ENCODE peak calls at places on chromosome 22, in four cellular contexts. N, G, P and S are unnamed samples.

GRCh38 chr22:26143801-26144325 is 25.4 kb upstream of the SEZ6L start:
- DNase-seq in G (no peak), P (no peak), N (no peak), S (no peak)

GRCh38 chr22:27637604-27638003 is 164.0 kb downstream of the MN1 start:
- DNase-seq in G (no peak), N (no peak), P (no peak), S (no peak)

GRCh38 chr22:28021116-28021997 is 102.3 kb upstream of the PITPNB start:
- DNase-seq in P (peak; percentile 64), G (no peak), N (peak; percentile 31), S (peak; percentile 12)

GRCh38 chr22:25840162-25840561 is 98.2 kb downstream of the MYO18B start:
- DNase-seq in P (no peak), G (no peak), N (no peak), S (no peak)

GRCh38 chr22:42856179-42856864 is 751 bp downstream of the ARFGAP3 start:
- DNase-seq in P (peak; percentile 82), N (peak; percentile 83), G (peak; percentile 49), S (peak; percentile 69)

GRCh38 chr22:27045103-27045940 is 387.9 kb downstream of the MIAT start:
- DNase-seq in G (no peak), P (no peak), N (no peak), S (no peak)

GRCh38 chr22:19228174-19228573 is 49.6 kb upstream of the SLC25A1 start:
- DNase-seq in P (no peak), G (no peak), N (no peak), S (peak; percentile 42)

GRCh38 chr22:49962012-49962750 is 1.6 kb downstream of the PIM3 start:
- DNase-seq in N (peak; percentile 91), G (peak; percentile 84), P (peak; percentile 97), S (peak; percentile 87)

GRCh38 chr22:23696326-23696851 is 5.6 kb downstream of the RGL4 start:
- DNase-seq in G (peak; percentile 92), P (no peak), N (peak; percentile 91), S (no peak)

GRCh38 chr22:39013923-39014722 is at the start of gene APOBEC3C:
- DNase-seq in G (peak; percentile 95), N (peak; percentile 95), P (peak; percentile 94), S (peak; percentile 96)

GRCh38 chr22:41446639-41447434 is at the start of gene TOB2:
- DNase-seq in G (peak; percentile 96), N (peak; percentile 98), P (peak; percentile 98), S (peak; percentile 97)

GRCh38 chr22:41449321-41449720 is 2.7 kb upstream of the TOB2 start:
- DNase-seq in N (no peak), G (no peak), P (no peak), S (no peak)

GRCh38 chr22:41446057-41446501 is 522 bp downstream of the TOB2 start:
- DNase-seq in G (peak; percentile 45), N (peak; percentile 63), P (peak; percentile 76), S (peak; percentile 41)

GRCh38 chr22:41447435-41448188 is 1.0 kb upstream of the TOB2 start:
- DNase-seq in P (peak; percentile 89), N (peak; percentile 83), G (peak; percentile 84), S (peak; percentile 75)

DNA sequence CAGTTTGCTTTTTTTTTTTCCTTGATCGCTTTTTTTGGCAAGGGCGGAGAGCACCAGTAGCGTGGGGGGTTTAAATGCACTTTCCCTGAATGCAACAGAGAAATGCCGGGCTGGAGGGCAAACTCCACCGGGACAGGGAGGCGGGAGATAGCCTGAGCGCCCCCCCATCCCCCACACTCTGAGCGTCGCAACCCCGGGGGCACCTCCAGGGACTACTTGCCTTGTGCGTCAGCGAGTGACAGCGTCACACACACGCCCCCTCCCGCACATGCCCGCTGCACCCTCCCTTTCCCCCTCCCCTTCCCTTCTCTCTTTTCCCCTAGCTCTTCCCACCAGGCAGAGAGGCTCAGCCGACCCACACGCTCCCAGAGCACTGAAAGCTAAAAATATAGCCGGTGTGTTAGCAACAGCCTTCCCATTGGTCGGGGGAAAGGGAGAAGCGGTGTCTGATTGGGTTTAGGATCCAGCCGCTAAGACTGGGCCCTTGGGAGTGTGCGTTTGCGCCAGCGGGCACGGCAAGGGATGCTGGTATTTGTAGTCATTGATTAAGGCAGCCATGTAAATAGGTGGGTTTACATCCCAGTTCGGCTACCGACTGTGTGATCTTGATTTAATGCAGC is 1.7 kb upstream of the TOB2 start:
- DNase-seq in P (peak; percentile 99), G (peak; percentile 99), N (peak; percentile 97), S (peak; percentile 97)
- TF ChIP-seq POLR2A in P (peak; percentile 87), G (peak; percentile 49), N (peak; percentile 92), S (peak; percentile 77)

GRCh38 chr22:48088226-48088625 is 1325.8 kb downstream of the TBC1D22A start:
- DNase-seq in G (no peak), N (no peak), P (no peak), S (no peak)

GRCh38 chr22:48084749-48085090 is 1322.3 kb downstream of the TBC1D22A start:
- DNase-seq in P (peak; percentile 26), N (no peak), G (no peak), S (no peak)

GRCh38 chr22:48084041-48084748 is 1321.7 kb downstream of the TBC1D22A start:
- DNase-seq in N (no peak), G (peak; percentile 14), P (peak; percentile 29), S (no peak)

GRCh38 chr22:48083502-48083901 is 1321.1 kb downstream of the TBC1D22A start:
- DNase-seq in N (no peak), P (peak; percentile 27), G (no peak), S (no peak)

DNA sequence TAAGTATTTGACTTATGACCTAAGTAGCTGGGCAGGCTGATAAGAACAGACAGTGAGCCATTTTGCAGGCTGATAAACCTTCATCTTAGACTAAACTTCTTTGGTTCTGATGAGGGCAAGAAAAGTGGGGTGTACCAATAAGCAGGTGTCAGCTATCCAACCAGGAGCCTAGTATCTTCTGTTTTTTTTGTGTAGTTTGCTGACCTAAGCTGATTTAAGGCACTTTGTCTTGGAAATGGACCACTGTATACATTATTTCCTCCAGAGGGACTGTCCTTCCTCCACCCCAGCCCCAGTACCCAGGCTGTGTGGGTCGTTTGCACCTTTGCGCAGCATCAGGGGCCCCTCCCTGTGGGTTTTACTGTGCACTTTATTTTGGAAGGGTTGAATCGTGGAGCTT is 1323.8 kb downstream of the TBC1D22A start:
- DNase-seq in P (no peak), G (no peak), N (peak; percentile 27), S (no peak)
- H3K4me3 ChIP-seq in P (no peak overlapping the region), G (no peak overlapping the region), N (no peak overlapping the region), S (no peak overlapping the region)

GRCh38 chr22:34105461-34106062 is 185.3 kb upstream of the LARGE1 start:
- DNase-seq in N (peak; percentile 85), P (peak; percentile 76), G (peak; percentile 56), S (peak; percentile 75)
- TF ChIP-seq CTCF in N (peak; percentile 14), P (peak; percentile 53), G (peak; percentile 77), S (no peak)

GRCh38 chr22:30637701-30638114 is 2.1 kb downstream of the SLC35E4 start:
- DNase-seq in P (no peak), G (no peak), N (no peak), S (no peak)

GRCh38 chr22:30634477-30635233 is 926 bp upstream of the SLC35E4 start:
- DNase-seq in N (peak; percentile 96), P (peak; percentile 94), G (peak; percentile 91), S (peak; percentile 91)

GRCh38 chr22:30640361-30640760 is 4.8 kb downstream of the SLC35E4 start:
- DNase-seq in P (no peak), N (no peak), G (no peak), S (no peak)

GRCh38 chr22:30636226-30637077 is 871 bp downstream of the SLC35E4 start:
- DNase-seq in G (no peak), N (peak; percentile 52), P (no peak), S (no peak)

DNA sequence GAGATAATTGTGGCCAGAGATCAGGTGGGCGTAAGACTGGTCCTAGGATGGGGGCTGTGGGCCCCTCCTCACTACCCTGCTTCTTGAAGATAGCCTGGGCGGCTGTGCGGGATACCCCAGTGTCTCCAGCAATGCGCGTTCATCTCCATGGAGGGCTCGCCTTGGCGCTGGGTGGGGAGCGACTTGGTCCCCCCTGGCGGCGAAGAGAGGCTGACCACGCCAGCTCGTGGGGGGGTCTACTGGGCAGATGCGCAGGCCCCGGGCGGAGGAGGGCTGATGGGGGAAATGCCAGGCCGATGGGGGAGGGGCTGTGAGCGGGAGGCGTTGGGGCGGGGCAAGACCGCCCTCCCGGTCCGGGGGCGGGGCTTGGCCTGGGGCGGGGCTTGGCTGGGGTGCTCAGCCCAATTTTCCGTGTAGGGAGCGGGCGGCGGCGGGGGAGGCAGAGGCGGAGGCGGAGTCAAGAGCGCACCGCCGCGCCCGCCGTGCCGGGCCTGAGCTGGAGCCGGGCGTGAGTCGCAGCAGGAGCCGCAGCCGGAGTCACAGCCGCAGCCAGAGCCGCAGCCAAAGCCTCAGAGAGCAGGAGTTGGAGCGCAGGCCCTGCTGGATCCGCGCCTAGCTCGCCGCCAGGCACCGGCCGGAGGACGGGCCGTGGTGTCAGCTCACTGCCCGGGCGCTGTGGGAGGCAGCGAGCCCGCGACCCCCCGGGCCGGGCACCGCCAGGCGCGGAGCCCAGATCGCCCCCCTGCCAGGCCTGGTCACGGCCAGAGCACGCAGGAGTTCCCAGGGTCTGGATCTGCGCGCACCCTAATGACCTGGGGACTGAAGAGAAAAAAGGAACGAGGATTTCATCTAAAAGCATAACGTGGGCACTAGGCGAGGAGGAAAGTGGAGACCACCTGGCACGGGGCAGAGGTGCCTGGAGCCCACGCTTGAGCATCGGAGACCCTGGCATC is at the start of gene SLC35E4:
- DNase-seq in P (peak; percentile 98), N (peak; percentile 98), G (peak; percentile 90), S (peak; percentile 95)
- TF ChIP-seq POLR2A in P (peak; percentile 52), N (peak; percentile 74), G (no peak), S (no peak)

GRCh38 chr22:32843300-32843699 is 41.8 kb downstream of the TIMP3 start:
- DNase-seq in G (no peak), N (no peak), P (no peak), S (no peak)

GRCh38 chr22:32842486-32842885 is 41.0 kb downstream of the TIMP3 start:
- DNase-seq in N (no peak), G (peak; percentile 14), P (no peak), S (no peak)

GRCh38 chr22:32841175-32841574 is 39.7 kb downstream of the TIMP3 start:
- DNase-seq in G (no peak), P (no peak), N (no peak), S (no peak)

GRCh38 chr22:32847067-32847491 is 45.6 kb downstream of the TIMP3 start:
- DNase-seq in N (no peak), P (peak; percentile 87), G (no peak), S (peak; percentile 33)

DNA sequence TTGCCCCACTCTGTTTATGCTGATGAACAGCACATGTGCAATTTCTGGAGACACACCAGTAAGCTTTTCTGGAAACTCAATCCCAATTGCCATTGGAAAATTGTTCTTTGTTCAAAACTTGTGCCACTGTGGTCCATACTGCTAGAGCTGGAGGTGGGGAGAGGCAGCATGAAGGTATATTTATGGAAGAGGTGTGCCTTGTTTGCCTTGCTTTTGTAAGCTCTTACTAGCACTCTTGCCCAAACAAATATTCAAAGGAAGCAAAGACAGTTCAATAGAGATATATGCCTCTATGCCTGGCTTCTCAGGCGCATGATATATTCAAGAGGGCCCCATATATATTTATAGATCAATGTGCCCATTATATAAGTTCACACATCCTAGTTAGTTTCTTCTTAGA is 42.7 kb downstream of the TIMP3 start:
- DNase-seq in N (no peak), P (no peak), G (no peak), S (no peak)
- H3K4me3 ChIP-seq in N (no peak overlapping the region), P (no peak overlapping the region), G (no peak overlapping the region), S (no peak overlapping the region)

DNA sequence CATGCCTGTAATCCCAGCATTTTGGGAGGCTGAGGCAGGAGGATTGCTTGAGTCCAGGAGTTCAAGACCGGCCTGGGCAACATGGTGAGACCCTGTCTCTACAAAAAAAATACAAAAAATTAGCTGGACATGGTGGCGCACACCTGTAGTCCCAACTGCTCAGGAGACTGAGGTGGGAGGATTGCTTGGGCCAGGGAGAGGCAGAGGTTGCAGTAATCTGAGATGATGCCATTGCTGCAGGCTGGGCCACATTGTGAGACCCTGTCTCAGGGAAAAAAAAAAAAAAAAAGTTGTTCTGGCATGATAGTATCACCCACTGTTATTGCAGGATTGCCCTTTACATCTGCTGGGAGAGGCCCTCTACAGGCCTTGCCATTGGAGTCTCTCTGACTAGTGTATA is 18.4 kb downstream of the ATXN10 start:
- DNase-seq in G (no peak), P (no peak), N (no peak), S (no peak)
- TF ChIP-seq CTCF in G (no peak), P (no peak), N (no peak), S (no peak)